ENCODE peak calls at places on chromosome 4, in four cellular contexts. One of them, this sample, is unnamed.

GRCh38 chr4:74777531-74777930 is 16.8 kb downstream of the BTC start:
- DNase-seq in body of pancreas: no peak
- DNase-seq in NCI-H748 treated with DMSO at 0.1 percent for 48 hours: no peak
- DNase-seq in astrocyte of the cerebellum: no peak
- DNase-seq in this sample: no peak

GRCh38 chr4:173212379-173212778 is 43.8 kb downstream of the GALNT7 start:
- DNase-seq in astrocyte of the cerebellum: no peak
- DNase-seq in body of pancreas: no peak
- DNase-seq in NCI-H748 treated with DMSO at 0.1 percent for 48 hours: no peak
- DNase-seq in this sample: no peak

GRCh38 chr4:81828991-81829390 is 357.3 kb upstream of the RASGEF1B start:
- DNase-seq in astrocyte of the cerebellum: no peak
- DNase-seq in NCI-H748 treated with DMSO at 0.1 percent for 48 hours: no peak
- DNase-seq in body of pancreas: peak
- DNase-seq in this sample: no peak

GRCh38 chr4:102493794-102494193 is 7.4 kb upstream of the NFKB1 start:
- DNase-seq in body of pancreas: no peak
- DNase-seq in astrocyte of the cerebellum: no peak
- DNase-seq in NCI-H748 treated with DMSO at 0.1 percent for 48 hours: peak
- DNase-seq in this sample: no peak

GRCh38 chr4:38949416-38950051 is 81.9 kb downstream of the FAM114A1 start:
- DNase-seq in NCI-H748 treated with DMSO at 0.1 percent for 48 hours: no peak
- DNase-seq in astrocyte of the cerebellum: peak
- DNase-seq in body of pancreas: no peak
- DNase-seq in this sample: no peak

GRCh38 chr4:150199056-150199455 is 120.8 kb downstream of the DCLK2 start:
- DNase-seq in NCI-H748 treated with DMSO at 0.1 percent for 48 hours: no peak
- DNase-seq in astrocyte of the cerebellum: no peak
- DNase-seq in body of pancreas: no peak
- DNase-seq in this sample: no peak

GRCh38 chr4:930827-931193 is 1.3 kb downstream of the GAK start:
- DNase-seq in astrocyte of the cerebellum: no peak
- DNase-seq in body of pancreas: peak
- DNase-seq in NCI-H748 treated with DMSO at 0.1 percent for 48 hours: no peak
- DNase-seq in this sample: no peak

GRCh38 chr4:188911707-188912106 is 772.5 kb downstream of the TRIML1 start:
- DNase-seq in astrocyte of the cerebellum: no peak
- DNase-seq in body of pancreas: no peak
- DNase-seq in NCI-H748 treated with DMSO at 0.1 percent for 48 hours: no peak
- DNase-seq in this sample: no peak

GRCh38 chr4:101020956-101021355 is 326.4 kb downstream of the PPP3CA start:
- DNase-seq in astrocyte of the cerebellum: peak
- DNase-seq in body of pancreas: no peak
- DNase-seq in NCI-H748 treated with DMSO at 0.1 percent for 48 hours: no peak
- DNase-seq in this sample: peak

GRCh38 chr4:92618968-92619367 is 315.2 kb downstream of the GRID2 start:
- DNase-seq in body of pancreas: no peak
- DNase-seq in astrocyte of the cerebellum: no peak
- DNase-seq in NCI-H748 treated with DMSO at 0.1 percent for 48 hours: no peak
- DNase-seq in this sample: no peak

GRCh38 chr4:25635501-25635900 is 20.1 kb upstream of the SLC34A2 start:
- DNase-seq in body of pancreas: no peak
- DNase-seq in astrocyte of the cerebellum: no peak
- DNase-seq in NCI-H748 treated with DMSO at 0.1 percent for 48 hours: no peak
- DNase-seq in this sample: no peak

GRCh38 chr4:109184421-109184956 is 118.0 kb downstream of the COL25A1 start:
- DNase-seq in body of pancreas: no peak
- DNase-seq in NCI-H748 treated with DMSO at 0.1 percent for 48 hours: no peak
- DNase-seq in astrocyte of the cerebellum: no peak
- DNase-seq in this sample: no peak

GRCh38 chr4:33386761-33387160 is 2666.6 kb downstream of the PCDH7 start:
- DNase-seq in NCI-H748 treated with DMSO at 0.1 percent for 48 hours: peak
- DNase-seq in astrocyte of the cerebellum: no peak
- DNase-seq in body of pancreas: no peak
- DNase-seq in this sample: no peak

GRCh38 chr4:10529256-10529890 is 72.1 kb upstream of the ZNF518B start:
- DNase-seq in astrocyte of the cerebellum: no peak
- DNase-seq in body of pancreas: no peak
- DNase-seq in NCI-H748 treated with DMSO at 0.1 percent for 48 hours: no peak
- DNase-seq in this sample: no peak

GRCh38 chr4:74504212-74504611 is 59.3 kb downstream of the AREG start:
- DNase-seq in astrocyte of the cerebellum: peak
- DNase-seq in body of pancreas: no peak
- DNase-seq in NCI-H748 treated with DMSO at 0.1 percent for 48 hours: no peak
- DNase-seq in this sample: no peak

GRCh38 chr4:126851391-126851790 is 781.4 kb upstream of the INTU start:
- DNase-seq in body of pancreas: no peak
- DNase-seq in astrocyte of the cerebellum: peak
- DNase-seq in NCI-H748 treated with DMSO at 0.1 percent for 48 hours: no peak
- DNase-seq in this sample: peak

GRCh38 chr4:122458625-122459024 is 2.1 kb upstream of the IL2 start:
- DNase-seq in astrocyte of the cerebellum: no peak
- DNase-seq in NCI-H748 treated with DMSO at 0.1 percent for 48 hours: no peak
- DNase-seq in body of pancreas: no peak
- DNase-seq in this sample: no peak

GRCh38 chr4:152894673-152895072 is 41.5 kb upstream of the FHDC1 start:
- DNase-seq in astrocyte of the cerebellum: peak
- DNase-seq in body of pancreas: no peak
- DNase-seq in NCI-H748 treated with DMSO at 0.1 percent for 48 hours: no peak
- DNase-seq in this sample: no peak

GRCh38 chr4:53306729-53307128 is 59.1 kb downstream of the SCFD2 start:
- DNase-seq in body of pancreas: no peak
- DNase-seq in NCI-H748 treated with DMSO at 0.1 percent for 48 hours: no peak
- DNase-seq in astrocyte of the cerebellum: no peak
- DNase-seq in this sample: no peak

GRCh38 chr4:11297627-11298026 is 131.1 kb downstream of the HS3ST1 start:
- DNase-seq in astrocyte of the cerebellum: no peak
- DNase-seq in body of pancreas: no peak
- DNase-seq in NCI-H748 treated with DMSO at 0.1 percent for 48 hours: no peak
- DNase-seq in this sample: no peak